ENCODE peak calls at places on chromosomes 3 and 15, in seven cellular contexts. V is fibroblast of gingiva; Q is GM23248; E is M059J; I is aorta; G is stimulated activated CD4-positive, alpha-beta T cell treated with anti-CD3 and anti-CD28 coated beads, TNF-alpha, amount 100 ng/mL, for 4 hours; X is nephron progenitor cell. U is an unnamed sample.

GRCh38 chr3:8963137-8963853 is at the start of gene RAD18:
- DNase-seq in V (peak; percentile 82), X (peak; percentile 95), E (peak; percentile 84), Q (peak; percentile 94), I (peak; percentile 97), G (peak; percentile 79), U (peak; percentile 89)

GRCh38 chr15:48507416-48508065 is 138.0 kb downstream of the FBN1 start:
- DNase-seq in X (no peak), G (no peak), E (peak; percentile 58), Q (peak; percentile 76), I (no peak), V (peak; percentile 46), U (peak; percentile 72)

GRCh38 chr3:111861396-111861795 is 2.3 kb downstream of the PHLDB2 start:
- DNase-seq in G (no peak), Q (peak; percentile 43), V (no peak), X (no peak), I (no peak), E (peak; percentile 34), U (no peak)

GRCh38 chr3:14248849-14249523 is 70.4 kb downstream of the LSM3 start:
- DNase-seq in E (no peak), G (no peak), Q (peak; percentile 32), V (peak; percentile 69), X (no peak), I (no peak), U (peak; percentile 53)

GRCh38 chr3:151394611-151395010 is 10.1 kb upstream of the P2RY12 start:
- DNase-seq in I (no peak), G (no peak), Q (no peak), V (no peak), X (no peak), E (no peak), U (no peak)

GRCh38 chr3:133280591-133280990 is 119.3 kb upstream of the BFSP2 start:
- DNase-seq in I (no peak), X (no peak), V (no peak), Q (no peak), E (no peak), G (no peak), U (no peak)

GRCh38 chr3:185503467-185503975 is 4.7 kb upstream of the TMEM41A start:
- DNase-seq in Q (no peak), G (no peak), E (no peak), V (no peak), I (no peak), X (no peak), U (no peak)

GRCh38 chr15:71374607-71375352 is 259.5 kb downstream of the THSD4 start:
- DNase-seq in E (peak; percentile 52), X (no peak), V (peak; percentile 73), I (no peak), Q (peak; percentile 79), G (no peak), U (peak; percentile 79)

GRCh38 chr15:100572362-100572983 is 29.5 kb downstream of the LINS1 start:
- DNase-seq in E (no peak), I (no peak), G (no peak), V (peak; percentile 11), X (no peak), Q (peak; percentile 34), U (peak; percentile 10)

GRCh38 chr15:83695246-83695645 is 41.3 kb downstream of the ADAMTSL3 start:
- DNase-seq in E (no peak), Q (no peak), G (no peak), V (no peak), I (no peak), X (peak; percentile 40), U (no peak)

GRCh38 chr3:14524311-14524711 is 15.8 kb downstream of the GRIP2 start:
- DNase-seq in I (peak; percentile 71), E (peak; percentile 58), G (no peak), Q (no peak), X (no peak), V (no peak), U (no peak)

GRCh38 chr15:53384417-53384816 is 375.0 kb downstream of the WDR72 start:
- DNase-seq in Q (no peak), X (no peak), E (no peak), G (no peak), V (no peak), I (no peak), U (no peak)

GRCh38 chr3:133490468-133491351 is 82.8 kb upstream of the CDV3 start:
- DNase-seq in G (peak; percentile 38), V (no peak), E (no peak), X (no peak), Q (no peak), I (no peak), U (no peak)

GRCh38 chr3:17473761-17474160 is 268.7 kb downstream of the TBC1D5 start:
- DNase-seq in X (no peak), E (peak; percentile 12), G (no peak), Q (peak; percentile 32), V (no peak), I (no peak), U (no peak)

GRCh38 chr3:128787256-128788253 is 61.6 kb downstream of the RAB7A start:
- DNase-seq in I (no peak), X (peak; percentile 18), Q (peak; percentile 55), G (no peak), V (peak; percentile 18), E (peak; percentile 67), U (peak; percentile 81)

GRCh38 chr3:157023211-157023610 is 136.7 kb downstream of the CCNL1 start:
- DNase-seq in I (no peak), V (no peak), X (no peak), Q (no peak), E (peak; percentile 54), G (no peak), U (peak; percentile 50)

GRCh38 chr3:130896101-130896500 is 2.2 kb downstream of the ATP2C1 start:
- DNase-seq in E (peak; percentile 28), I (no peak), X (no peak), Q (no peak), G (no peak), V (no peak), U (peak; percentile 6)

GRCh38 chr15:34049096-34049495 is 10.1 kb upstream of the AVEN start:
- DNase-seq in X (no peak), E (peak; percentile 92), V (peak; percentile 73), G (no peak), Q (peak; percentile 68), I (no peak), U (peak; percentile 92)

GRCh38 chr3:12922299-12922698 is 80.9 kb upstream of the RPL32 start:
- DNase-seq in X (no peak), I (no peak), V (no peak), G (no peak), Q (no peak), E (no peak), U (no peak)

GRCh38 chr3:172678068-172678467 is 32.8 kb downstream of the NCEH1 start:
- DNase-seq in G (no peak), E (peak; percentile 85), X (no peak), V (peak; percentile 84), I (no peak), Q (no peak), U (peak; percentile 71)

GRCh38 chr15:63296195-63296594 is 18.8 kb downstream of the APH1B start:
- DNase-seq in G (no peak), E (no peak), X (no peak), I (no peak), V (no peak), Q (no peak), U (no peak)

GRCh38 chr3:126926684-126927404 is 56.1 kb upstream of the PLXNA1 start:
- DNase-seq in X (no peak), E (peak; percentile 89), V (peak; percentile 82), Q (peak; percentile 98), I (peak; percentile 89), G (no peak), U (peak; percentile 95)

GRCh38 chr3:179182892-179183291 is 34.7 kb downstream of the PIK3CA start:
- DNase-seq in V (peak; percentile 12), G (no peak), I (no peak), Q (peak; percentile 4), E (no peak), X (no peak), U (no peak)

GRCh38 chr3:46861293-46861995 is 1.8 kb downstream of the MYL3 start:
- DNase-seq in E (no peak), G (no peak), Q (no peak), V (no peak), X (peak; percentile 1), I (peak; percentile 42), U (no peak)

GRCh38 chr3:169256791-169257522 is 406.6 kb downstream of the MECOM start:
- DNase-seq in Q (peak; percentile 43), E (no peak), X (no peak), I (no peak), V (no peak), G (no peak), U (no peak)

GRCh38 chr15:26967719-26968269 is 3.2 kb upstream of the GABRG3 start:
- DNase-seq in V (no peak), X (peak; percentile 69), I (no peak), E (no peak), G (no peak), Q (peak; percentile 14), U (no peak)

GRCh38 chr3:129934234-129935123 is 40.0 kb upstream of the TRH start:
- DNase-seq in I (no peak), Q (peak; percentile 44), E (peak; percentile 32), V (no peak), X (peak; percentile 55), G (peak; percentile 6), U (peak; percentile 31)

GRCh38 chr15:36465304-36465703 is 114.1 kb upstream of the CDIN1 start:
- DNase-seq in E (peak; percentile 58), V (no peak), I (no peak), G (no peak), Q (no peak), X (no peak), U (no peak)

GRCh38 chr15:87619161-87619960 is 637.2 kb downstream of the NTRK3 start:
- DNase-seq in G (no peak), V (no peak), E (peak; percentile 90), Q (peak; percentile 72), X (no peak), I (no peak), U (peak; percentile 99)

GRCh38 chr3:133412511-133413165 is 12.8 kb downstream of the BFSP2 start:
- DNase-seq in E (no peak), G (no peak), Q (peak; percentile 90), I (peak; percentile 44), X (no peak), V (no peak), U (no peak)

GRCh38 chr15:45162771-45163507 is 24.8 kb downstream of the SHF start:
- DNase-seq in I (peak; percentile 92), V (peak; percentile 70), Q (peak; percentile 88), G (peak; percentile 25), E (peak; percentile 75), X (peak; percentile 79), U (peak; percentile 73)

GRCh38 chr3:123419850-123420292 is 29.0 kb downstream of the ADCY5 start:
- DNase-seq in E (peak; percentile 37), I (peak; percentile 93), V (no peak), X (no peak), G (no peak), Q (peak; percentile 6), U (peak; percentile 17)

GRCh38 chr3:42702066-42702951 is at the start of gene HHATL:
- DNase-seq in X (no peak), V (no peak), E (no peak), Q (no peak), I (peak; percentile 72), G (no peak), U (no peak)

GRCh38 chr15:90607361-90607760 is 77.6 kb downstream of the CRTC3 start:
- DNase-seq in E (no peak), Q (no peak), X (no peak), I (no peak), V (no peak), G (no peak), U (no peak)